ENCODE peak calls at places on chromosomes 13 and 19, in six cellular contexts. D is BJ, N is H1, A is body of pancreas, P is HepG2, O is HAP-1. L is an unnamed sample. For H3K36me3, the result is how much of the 10 kb centered on the place peaks cover.

GRCh38 chr13:21429217-21429616 is 29.9 kb downstream of the ZDHHC20 start:
- DNase-seq in D (no peak), N (no peak), A (no peak), P (no peak), O (no peak), L (no peak)

GRCh38 chr19:34291235-34291634 is 36.9 kb downstream of the GARRE1 start:
- DNase-seq in A (no peak), N (no peak), P (no peak), O (no peak), D (no peak), L (no peak)

GRCh38 chr19:596263-596655 is 6.6 kb downstream of the HCN2 start:
- DNase-seq in P (no peak), O (no peak), D (no peak), N (no peak), A (no peak), L (no peak)

GRCh38 chr19:46834121-46834520 is 16.5 kb downstream of the AP2S1 start:
- DNase-seq in D (no peak), N (no peak), O (no peak), A (no peak), P (no peak), L (no peak)

GRCh38 chr19:20077791-20078463 is at the start of gene ZNF90:
- DNase-seq in O (no peak), N (peak), A (peak), P (peak), D (peak), L (no peak)

GRCh38 chr13:84997858-84998257 is 801.4 kb downstream of the SLITRK6 start:
- DNase-seq in P (no peak), O (no peak), N (no peak), A (no peak), D (peak), L (no peak)

GRCh38 chr19:42148270-42148669 is 16.0 kb upstream of the POU2F2 start:
- DNase-seq in O (no peak), D (no peak), N (no peak), P (no peak), A (no peak), L (no peak)

GRCh38 chr19:16273005-16273404 is 51.6 kb upstream of the KLF2 start:
- DNase-seq in P (no peak), O (no peak), D (no peak), N (no peak), A (peak), L (no peak)

GRCh38 chr19:21143846-21144245 is 2.0 kb downstream of the ZNF431 start:
- DNase-seq in O (no peak), P (no peak), D (no peak), N (no peak), A (no peak), L (no peak)

DNA sequence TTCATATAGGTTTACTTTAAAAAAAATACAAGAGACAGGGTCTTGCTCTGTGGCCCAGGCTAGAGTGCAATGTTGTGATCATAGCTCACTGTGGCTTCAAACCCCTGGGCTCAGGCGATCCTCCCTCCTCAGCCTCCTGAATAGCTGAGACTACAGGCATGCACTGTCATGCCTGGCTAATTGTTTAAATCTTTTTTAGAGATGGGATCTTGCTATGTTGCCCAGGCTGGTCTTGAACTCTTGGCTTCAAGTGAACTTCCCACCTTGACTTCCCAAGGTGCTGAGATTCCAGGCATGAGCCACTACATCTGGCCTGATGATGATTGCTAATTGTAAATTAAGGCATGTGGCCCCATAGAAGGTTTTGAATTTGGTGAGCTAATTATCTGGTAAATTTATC is 35.4 kb upstream of the ADGRE1 start:
- DNase-seq in D (no peak), O (no peak), A (no peak), N (no peak), P (no peak), L (no peak)
- H3K36me3 ChIP-seq in D (under half), O (under half), A (under half), N (under half), P (under half), L (under half)

DNA sequence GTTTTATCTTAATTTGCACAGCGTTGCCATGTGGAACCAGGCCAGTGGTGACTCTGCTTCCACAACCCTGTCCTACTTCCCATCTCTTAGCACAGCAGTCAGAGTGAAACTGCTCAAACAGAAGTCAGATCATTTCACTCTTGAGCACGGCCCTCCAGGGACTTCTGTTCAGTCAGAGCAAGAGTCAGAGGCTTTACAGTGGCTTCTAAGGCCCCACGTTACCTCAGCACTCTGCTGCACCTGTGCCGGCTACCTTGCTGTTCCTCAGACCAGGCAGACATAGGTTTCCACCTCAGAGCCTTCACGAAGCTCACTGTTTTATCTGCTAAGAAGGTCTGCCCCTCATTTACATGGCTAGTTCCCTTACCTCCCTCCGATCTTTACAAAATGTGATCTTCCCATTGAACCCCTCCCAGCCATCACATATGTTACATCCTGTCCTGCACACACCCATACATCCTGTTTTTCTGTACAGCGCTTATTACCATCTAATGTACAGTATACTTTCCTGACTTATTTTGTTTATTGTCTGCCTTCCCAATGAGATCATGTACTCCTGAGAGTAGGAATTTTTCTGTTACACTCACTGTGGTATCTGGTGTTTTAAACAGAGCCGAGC is 41.6 kb downstream of the TM9SF2 start:
- DNase-seq in N (no peak), A (no peak), D (no peak), O (no peak), P (no peak), L (no peak)
- H3K4me3 ChIP-seq in N (no peak), A (no peak), D (no peak), O (no peak), P (no peak), L (no peak)

GRCh38 chr13:110636701-110637201 is 21.4 kb downstream of the NAXD start:
- DNase-seq in D (no peak), O (no peak), A (no peak), P (no peak), N (no peak), L (no peak)
- H3K36me3 ChIP-seq in D (half or more), O (half or more), A (half or more), P (under half), N (under half), L (half or more)

GRCh38 chr19:8499048-8499833 is 3.2 kb downstream of the PRAM1 start:
- DNase-seq in P (no peak), A (no peak), D (no peak), O (no peak), N (no peak), L (no peak)
- H3K4me3 ChIP-seq in P (no peak), A (no peak), D (no peak), O (no peak), N (no peak), L (no peak)

GRCh38 chr19:9159891-9160290 is 18.9 kb upstream of the OR7D2 start:
- DNase-seq in P (no peak), D (no peak), N (no peak), A (no peak), O (no peak), L (no peak)

GRCh38 chr19:9151367-9151766 is 11.2 kb downstream of the ZNF317 start:
- DNase-seq in N (no peak), D (no peak), O (no peak), P (no peak), A (no peak), L (no peak)

GRCh38 chr19:9156304-9156703 is 16.1 kb downstream of the ZNF317 start:
- DNase-seq in O (no peak), A (no peak), P (no peak), N (no peak), D (no peak), L (no peak)

GRCh38 chr19:9150650-9151049 is 10.5 kb downstream of the ZNF317 start:
- DNase-seq in P (no peak), A (no peak), N (no peak), O (no peak), D (no peak), L (no peak)

GRCh38 chr19:9155591-9155990 is 15.4 kb downstream of the ZNF317 start:
- DNase-seq in O (no peak), D (no peak), N (no peak), A (no peak), P (no peak), L (no peak)
- H3K36me3 ChIP-seq in O (half or more), D (under half), N (half or more), A (under half), P (under half), L (half or more)

GRCh38 chr13:50529154-50529882 is 314.2 kb downstream of the DLEU7 start:
- DNase-seq in A (peak), O (peak), P (no peak), N (no peak), D (no peak), L (peak)
- H3K4me3 ChIP-seq in A (no peak), O (no peak), P (no peak), N (no peak), D (no peak), L (no peak)

GRCh38 chr13:20000062-20000552 is 41.6 kb downstream of the ZMYM2 start:
- DNase-seq in P (no peak), O (no peak), A (no peak), N (no peak), D (no peak), L (no peak)
- H3K36me3 ChIP-seq in P (under half), O (under half), A (under half), N (half or more), D (under half), L (under half)

GRCh38 chr19:48446579-48446978 is 796 bp downstream of the GRWD1 start:
- DNase-seq in N (no peak), O (no peak), D (no peak), A (no peak), P (no peak), L (no peak)

GRCh38 chr19:48444933-48445194 is 919 bp upstream of the GRWD1 start:
- DNase-seq in O (no peak), N (no peak), P (no peak), D (no peak), A (no peak), L (no peak)

GRCh38 chr19:48445256-48445605 is 552 bp upstream of the GRWD1 start:
- DNase-seq in D (peak), P (peak), N (no peak), O (no peak), A (no peak), L (peak)

GRCh38 chr19:48444129-48444932 is 1.5 kb upstream of the GRWD1 start:
- DNase-seq in A (no peak), D (no peak), O (no peak), N (no peak), P (no peak), L (no peak)

GRCh38 chr19:48445606-48446481 is at the start of gene GRWD1:
- DNase-seq in A (peak), N (peak), D (peak), O (peak), P (peak), L (peak)
- H3K4me3 ChIP-seq in A (peak), N (peak), D (peak), O (peak), P (peak), L (peak)

GRCh38 chr13:45339867-45340266 is 1.1 kb downstream of the TPT1 start:
- DNase-seq in O (no peak), N (no peak), D (no peak), A (no peak), P (no peak), L (no peak)

GRCh38 chr13:45341799-45342584 is 1.0 kb upstream of the TPT1 start:
- DNase-seq in P (no peak), O (no peak), N (no peak), D (no peak), A (peak), L (no peak)

GRCh38 chr13:45341034-45341798 is at the start of gene TPT1:
- DNase-seq in A (peak), P (peak), D (peak), O (peak), N (peak), L (peak)

GRCh38 chr13:45339399-45339798 is 1.6 kb downstream of the TPT1 start:
- DNase-seq in O (no peak), D (no peak), N (no peak), A (no peak), P (no peak), L (no peak)

DNA sequence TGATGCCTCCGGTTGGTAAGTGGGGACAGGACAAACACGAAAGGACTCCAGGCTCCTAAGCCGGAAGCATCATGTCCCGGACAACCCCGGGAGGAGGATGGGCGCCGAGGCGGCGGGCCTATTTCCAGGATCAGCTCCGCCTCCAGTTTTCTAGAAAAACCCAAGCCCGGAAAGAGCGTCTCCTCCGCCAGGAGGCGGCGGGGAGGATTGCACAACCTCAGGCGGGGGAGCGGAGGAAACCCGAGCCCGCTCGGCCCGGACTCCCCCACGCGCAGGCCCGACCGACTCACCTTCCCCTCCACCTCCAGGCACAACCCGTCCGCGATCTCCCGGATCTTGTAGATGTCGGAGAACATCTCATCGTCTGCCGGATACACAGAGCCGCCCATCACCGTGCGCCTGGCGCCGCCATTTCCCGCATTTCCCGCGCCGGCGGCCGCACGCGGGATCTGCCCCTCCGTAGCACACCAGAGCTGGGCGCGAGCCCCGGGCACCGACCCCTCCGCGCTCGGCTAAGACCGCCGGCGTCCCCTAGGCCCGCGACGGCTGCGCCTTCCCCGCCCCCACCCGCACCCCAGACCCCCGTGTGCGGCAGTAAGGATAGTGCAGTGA is 455 bp downstream of the TPT1 start:
- DNase-seq in P (peak), A (peak), N (no peak), D (peak), O (peak), L (peak)
- H3K36me3 ChIP-seq in P (under half), A (under half), N (half or more), D (under half), O (half or more), L (half or more)

L was measured in SJSA1.